ENCODE peak calls at places on chromosomes 13 and 19, in seven cellular contexts. X, Q, C, B, O, W and Y are unnamed samples.

GRCh38 chr19:45075215-45076028 is 856 bp downstream of the ZNF296 start:
- DNase-seq in X (peak; percentile 90), Q (no peak), C (peak; percentile 77), B (no peak), O (no peak), W (no peak), Y (no peak)

GRCh38 chr19:33704271-33704670 is 82.5 kb downstream of the CHST8 start:
- DNase-seq in X (no peak), Q (no peak), C (no peak), B (no peak), O (no peak), W (no peak), Y (no peak)

GRCh38 chr19:33814181-33815165 is 17.8 kb downstream of the KCTD15 start:
- DNase-seq in X (no peak), Q (no peak), C (no peak), B (no peak), O (no peak), W (no peak), Y (peak; percentile 7)

GRCh38 chr19:29893606-29894284 is 48.3 kb upstream of the URI1 start:
- DNase-seq in X (no peak), Q (no peak), C (no peak), B (no peak), O (no peak), W (no peak), Y (no peak)

GRCh38 chr19:3618144-3618810 is 8.3 kb downstream of the CACTIN start:
- DNase-seq in X (peak; percentile 73), Q (no peak), C (peak; percentile 49), B (peak; percentile 24), O (no peak), W (peak; percentile 68), Y (peak; percentile 29)

GRCh38 chr13:28751210-28751935 is 32.6 kb upstream of the SLC46A3 start:
- DNase-seq in X (no peak), Q (no peak), C (peak; percentile 59), B (peak; percentile 75), O (no peak), W (no peak), Y (no peak)

GRCh38 chr13:44903596-44903995 is 85.7 kb downstream of the NUFIP1 start:
- DNase-seq in X (no peak), Q (no peak), C (peak; percentile 54), B (no peak), O (no peak), W (peak; percentile 99), Y (peak; percentile 84)

GRCh38 chr19:39199025-39199424 is 2.3 kb downstream of the NCCRP1 start:
- DNase-seq in X (peak; percentile 61), Q (no peak), C (no peak), B (no peak), O (no peak), W (peak; percentile 18), Y (peak; percentile 63)

GRCh38 chr19:10205636-10206035 is 10.9 kb upstream of the DNMT1 start:
- DNase-seq in X (no peak), Q (no peak), C (no peak), B (peak; percentile 38), O (no peak), W (no peak), Y (no peak)

GRCh38 chr19:15463865-15464371 is 426 bp downstream of the RASAL3 start:
- DNase-seq in X (peak; percentile 56), Q (no peak), C (no peak), B (no peak), O (no peak), W (no peak), Y (no peak)

GRCh38 chr13:99894835-99895427 is 76.6 kb downstream of the ZIC5 start:
- DNase-seq in X (no peak), Q (no peak), C (peak; percentile 39), B (no peak), O (no peak), W (peak; percentile 11), Y (no peak)

GRCh38 chr19:1698636-1699035 is 46.2 kb upstream of the TCF3 start:
- DNase-seq in X (no peak), Q (no peak), C (no peak), B (no peak), O (no peak), W (no peak), Y (no peak)

GRCh38 chr19:46753420-46754155 is 7.3 kb upstream of the STRN4 start:
- DNase-seq in X (peak; percentile 77), Q (no peak), C (peak; percentile 70), B (no peak), O (no peak), W (peak; percentile 42), Y (no peak)

GRCh38 chr13:22839554-22840286 is 341.1 kb upstream of the SGCG start:
- DNase-seq in X (no peak), Q (no peak), C (no peak), B (no peak), O (no peak), W (no peak), Y (no peak)

GRCh38 chr13:51887441-51887840 is 25.7 kb downstream of the CCDC70 start:
- DNase-seq in X (no peak), Q (no peak), C (no peak), B (no peak), O (no peak), W (no peak), Y (no peak)

DNA sequence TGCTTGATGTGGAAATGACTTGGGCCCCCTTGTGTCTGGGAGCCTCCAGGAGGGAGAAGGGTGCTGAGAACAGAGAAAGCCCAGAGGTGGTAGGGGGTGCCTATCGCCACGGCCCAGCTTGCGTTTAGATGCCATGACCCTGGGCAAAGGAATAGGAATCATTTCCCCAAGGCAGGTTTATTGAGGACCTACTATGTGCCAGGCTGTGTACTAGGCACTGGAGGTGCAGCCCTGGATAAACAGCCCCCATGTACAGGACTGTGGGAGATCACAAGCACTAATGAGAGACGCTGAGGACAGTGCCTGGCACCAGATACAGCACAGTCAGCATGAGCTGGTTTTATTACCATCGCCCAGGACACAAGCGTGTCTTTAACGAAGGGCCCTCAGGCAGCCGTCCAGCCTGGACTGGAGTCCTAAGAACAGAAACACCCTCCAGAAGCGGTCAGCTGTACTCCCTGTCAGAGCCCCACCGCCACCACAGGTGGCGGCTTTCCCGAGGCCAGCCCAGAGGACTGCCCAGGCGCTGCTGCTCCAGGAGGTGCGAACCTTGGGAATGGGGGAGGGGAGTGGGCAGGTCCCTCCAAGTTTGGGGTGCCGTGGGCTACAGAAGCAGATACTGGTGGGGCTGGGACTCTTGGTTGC is 4.6 kb downstream of the TMEM147 start:
- DNase-seq in X (no peak), Q (no peak), C (no peak), B (no peak), O (no peak), W (no peak), Y (no peak)
- H2BK120ac ChIP-seq in X (no peak overlapping the region), Q (no peak overlapping the region), C (no peak overlapping the region), B (no peak overlapping the region), O (no peak overlapping the region), W (no peak overlapping the region), Y (no peak overlapping the region)

DNA sequence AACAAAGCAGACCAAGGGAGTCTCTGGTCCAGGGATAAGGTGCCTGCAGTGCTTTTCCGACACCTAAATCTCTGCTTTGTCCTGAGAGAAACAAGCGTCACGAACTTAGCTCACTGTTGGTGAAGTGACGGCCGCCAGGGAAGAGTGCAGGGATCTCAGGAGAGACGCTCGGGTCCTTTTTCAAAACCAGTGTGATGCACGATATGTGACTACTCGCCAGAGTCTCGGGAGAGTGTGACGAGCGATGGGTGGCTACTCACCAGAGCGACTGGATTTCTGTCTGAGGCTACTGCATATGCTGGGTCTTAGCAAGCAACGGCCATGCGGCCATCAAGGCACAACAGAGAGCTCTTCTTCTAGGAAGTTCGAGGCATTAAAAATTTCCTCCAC is 16.5 kb upstream of the CFAP97D2 start:
- DNase-seq in X (no peak), Q (no peak), C (no peak), B (no peak), O (no peak), W (no peak), Y (no peak)
- H3K4me2 ChIP-seq in X (no peak overlapping the region), Q (no peak overlapping the region), C (no peak overlapping the region), B (no peak overlapping the region), O (no peak overlapping the region), W (no peak overlapping the region), Y (no peak overlapping the region)

DNA sequence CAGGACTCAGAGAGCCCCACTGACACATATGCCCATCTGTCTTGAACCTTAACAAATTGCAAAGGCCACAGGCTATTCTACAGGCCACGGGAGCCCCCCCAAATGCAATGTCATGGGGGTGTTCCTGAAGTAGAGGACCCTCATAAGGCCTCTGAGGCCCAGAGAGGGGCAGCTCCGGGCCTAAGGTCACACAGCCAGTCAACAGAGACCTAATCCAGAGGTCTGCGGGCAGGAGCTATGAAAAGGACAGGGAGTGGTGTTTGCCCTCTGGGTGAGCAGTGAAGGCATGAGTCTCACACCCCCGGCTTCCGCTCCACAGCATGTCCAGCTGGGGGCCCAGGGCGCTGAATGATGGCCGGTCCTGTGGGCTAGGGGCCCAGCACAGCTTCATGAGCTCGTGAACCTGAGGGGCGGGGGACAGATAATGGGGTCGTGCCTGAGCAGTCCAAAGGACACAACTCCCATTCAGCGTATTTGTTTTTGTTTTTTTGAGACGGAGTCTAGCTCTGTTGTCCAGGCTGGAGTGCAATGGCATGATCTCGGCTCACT is 5.3 kb upstream of the INSL3 start:
- DNase-seq in X (no peak), Q (no peak), C (no peak), B (no peak), O (no peak), W (no peak), Y (no peak)
- H3K27me3 ChIP-seq in X (no peaks in the 10 kb centered on the region), Q (no peaks in the 10 kb centered on the region), C (no peaks in the 10 kb centered on the region), B (no peaks in the 10 kb centered on the region), O (no peaks in the 10 kb centered on the region), W (peaks cover 12% of the 10 kb centered on the region), Y (peaks cover 26% of the 10 kb centered on the region)

GRCh38 chr13:102145750-102146149 is 256.1 kb downstream of the FGF14 start:
- DNase-seq in X (no peak), Q (no peak), C (no peak), B (no peak), O (no peak), W (no peak), Y (no peak)
- H2BK120ac ChIP-seq in X (no peak overlapping the region), Q (no peak overlapping the region), C (no peak overlapping the region), B (no peak overlapping the region), O (no peak overlapping the region), W (no peak overlapping the region), Y (no peak overlapping the region)

GRCh38 chr19:28400953-28401671 is 811.8 kb downstream of the UQCRFS1 start:
- DNase-seq in X (no peak), Q (no peak), C (peak; percentile 77), B (no peak), O (no peak), W (no peak), Y (no peak)
- H3K4me2 ChIP-seq in X (no peak overlapping the region), Q (no peak overlapping the region), C (no peak overlapping the region), B (no peak overlapping the region), O (no peak overlapping the region), W (no peak overlapping the region), Y (no peak overlapping the region)

GRCh38 chr13:25678398-25678797 is 306.6 kb downstream of the ATP8A2 start:
- DNase-seq in X (peak; percentile 37), Q (no peak), C (peak; percentile 4), B (no peak), O (no peak), W (no peak), Y (no peak)
- H3K27me3 ChIP-seq in X (no peaks in the 10 kb centered on the region), Q (no peaks in the 10 kb centered on the region), C (no peaks in the 10 kb centered on the region), B (no peaks in the 10 kb centered on the region), O (no peaks in the 10 kb centered on the region), W (no peaks in the 10 kb centered on the region), Y (no peaks in the 10 kb centered on the region)